ENCODE peak calls at places on chromosomes 3 and 15, in four cellular contexts. I is LHCN-M2, J is posterior cingulate gyrus, V is heart left ventricle. G is an unnamed sample.

GRCh38 chr3:71466483-71466882 is 117.0 kb downstream of the FOXP1 start:
- DNase-seq in I (peak; percentile 38), J (no peak), V (no peak), G (peak; percentile 43)

GRCh38 chr3:31704651-31705179 is 172.0 kb downstream of the STT3B start:
- DNase-seq in I (peak; percentile 75), J (no peak), V (no peak), G (peak; percentile 18)

GRCh38 chr15:84046064-84046637 is 189.4 kb upstream of the GOLGA6L4 start:
- DNase-seq in I (no peak), J (no peak), V (no peak), G (no peak)

GRCh38 chr3:186783731-186784515 is 546 bp downstream of the EIF4A2 start:
- DNase-seq in I (peak; percentile 64), J (peak; percentile 76), V (peak; percentile 90), G (peak; percentile 91)

GRCh38 chr3:8987673-8988655 is 24.7 kb upstream of the RAD18 start:
- DNase-seq in I (peak; percentile 56), J (peak; percentile 60), V (peak; percentile 59), G (peak; percentile 83)

GRCh38 chr3:12959838-12960378 is 113.3 kb downstream of the IQSEC1 start:
- DNase-seq in I (no peak), J (no peak), V (peak; percentile 69), G (peak; percentile 61)

GRCh38 chr3:80275120-80275519 is 507.3 kb upstream of the ROBO1 start:
- DNase-seq in I (no peak), J (no peak), V (no peak), G (no peak)

GRCh38 chr15:74906193-74906449 is 530 bp downstream of the FAM219B start:
- DNase-seq in I (no peak), J (peak; percentile 18), V (peak; percentile 34), G (peak; percentile 49)

GRCh38 chr15:99135194-99135593 is 30.3 kb downstream of the SYNM start:
- DNase-seq in I (peak; percentile 14), J (no peak), V (no peak), G (no peak)

GRCh38 chr3:45936261-45936660 is 7.0 kb upstream of the CXCR6 start:
- DNase-seq in I (no peak), J (no peak), V (no peak), G (no peak)

GRCh38 chr15:55741592-55742497 is 1.1 kb downstream of the PRTG start:
- DNase-seq in I (peak; percentile 32), J (no peak), V (peak; percentile 25), G (peak; percentile 3)

GRCh38 chr3:143209715-143210059 is 90.1 kb downstream of the CHST2 start:
- DNase-seq in I (no peak), J (no peak), V (no peak), G (no peak)

GRCh38 chr3:13353936-13354542 is 66.1 kb downstream of the NUP210 start:
- DNase-seq in I (no peak), J (no peak), V (no peak), G (no peak)

GRCh38 chr3:136336329-136337100 is 86.4 kb downstream of the PCCB start:
- DNase-seq in I (peak; percentile 78), J (no peak), V (no peak), G (no peak)

GRCh38 chr3:108031893-108032292 is 58.9 kb downstream of the CD47 start:
- DNase-seq in I (no peak), J (no peak), V (no peak), G (no peak)

GRCh38 chr3:105775368-105775767 is 93.4 kb downstream of the CBLB start:
- DNase-seq in I (no peak), J (no peak), V (no peak), G (no peak)

GRCh38 chr15:74843891-74844299 is 939 bp upstream of the ULK3 start:
- DNase-seq in I (no peak), J (no peak), V (no peak), G (no peak)